ENCODE peak calls at places on chromosomes 7 and 10, in four cellular contexts. One of them, this sample, is unnamed.

GRCh38 chr10:101029520-101030309 is 1.2 kb downstream of the PDZD7 start:
- DNase-seq in spleen: no peak
- DNase-seq in left ventricle myocardium inferior: no peak
- DNase-seq in Caco-2: no peak
- DNase-seq in this sample: no peak

GRCh38 chr10:23412223-23412622 is 26.7 kb upstream of the OTUD1 start:
- DNase-seq in Caco-2: no peak
- DNase-seq in left ventricle myocardium inferior: no peak
- DNase-seq in spleen: no peak
- DNase-seq in this sample: no peak

GRCh38 chr7:116259821-116260440 is 49.6 kb downstream of the TES start:
- DNase-seq in left ventricle myocardium inferior: no peak
- DNase-seq in spleen: no peak
- DNase-seq in Caco-2: no peak
- DNase-seq in this sample: no peak

GRCh38 chr10:7484456-7485266 is 73.8 kb upstream of the SFMBT2 start:
- DNase-seq in left ventricle myocardium inferior: no peak
- DNase-seq in spleen: no peak
- DNase-seq in Caco-2: no peak
- DNase-seq in this sample: no peak

GRCh38 chr10:87657370-87657769 is 2.3 kb upstream of the PAPSS2 start:
- DNase-seq in left ventricle myocardium inferior: no peak
- DNase-seq in spleen: no peak
- DNase-seq in Caco-2: no peak
- DNase-seq in this sample: no peak

GRCh38 chr7:46494026-46494425 is 573.0 kb upstream of the IGFBP3 start:
- DNase-seq in Caco-2: no peak
- DNase-seq in spleen: no peak
- DNase-seq in left ventricle myocardium inferior: no peak
- DNase-seq in this sample: no peak

GRCh38 chr10:19832624-19833507 is 16.6 kb downstream of the PLXDC2 start:
- DNase-seq in left ventricle myocardium inferior: no peak
- DNase-seq in spleen: no peak
- DNase-seq in Caco-2: no peak
- DNase-seq in this sample: no peak

GRCh38 chr7:124515431-124515830 is 250.2 kb downstream of the GPR37 start:
- DNase-seq in left ventricle myocardium inferior: no peak
- DNase-seq in spleen: no peak
- DNase-seq in Caco-2: no peak
- DNase-seq in this sample: no peak

GRCh38 chr7:41459623-41460256 is 243.2 kb downstream of the INHBA start:
- DNase-seq in spleen: no peak
- DNase-seq in Caco-2: no peak
- DNase-seq in left ventricle myocardium inferior: no peak
- DNase-seq in this sample: no peak

GRCh38 chr7:41459183-41459582 is 243.7 kb downstream of the INHBA start:
- DNase-seq in Caco-2: no peak
- DNase-seq in left ventricle myocardium inferior: no peak
- DNase-seq in spleen: no peak
- DNase-seq in this sample: no peak

GRCh38 chr7:41463770-41464470 is 239.0 kb downstream of the INHBA start:
- DNase-seq in left ventricle myocardium inferior: no peak
- DNase-seq in spleen: no peak
- DNase-seq in Caco-2: no peak
- DNase-seq in this sample: no peak

DNA sequence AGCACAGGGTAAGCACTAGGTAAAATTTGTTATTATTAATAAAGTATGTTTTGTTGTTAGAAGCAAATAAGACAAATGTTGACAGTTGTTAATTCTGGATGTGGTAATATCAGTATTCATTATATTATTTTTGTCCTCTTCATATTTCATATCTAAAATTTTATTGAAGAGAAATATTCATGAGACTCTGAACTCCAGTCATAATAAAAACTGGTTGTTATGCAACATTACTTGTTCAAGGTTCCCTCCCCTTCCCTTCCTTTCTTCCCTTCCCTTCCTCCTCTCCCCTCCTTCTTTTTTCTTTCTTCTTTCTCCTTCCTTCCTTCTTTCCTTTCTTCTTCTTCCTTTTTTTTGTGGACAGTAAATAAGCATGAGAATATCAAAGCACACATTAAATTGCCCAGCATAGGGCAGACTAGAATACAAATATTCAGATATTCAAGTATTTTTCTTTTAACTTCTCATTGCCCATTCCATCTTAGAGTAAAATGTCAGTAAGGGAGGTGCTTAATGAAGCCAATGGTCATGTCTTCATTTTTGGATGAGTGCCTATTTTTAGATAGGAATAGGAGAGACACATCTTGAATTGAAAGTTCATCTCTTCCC is 245.0 kb downstream of the INHBA start:
- DNase-seq in Caco-2: no peak
- DNase-seq in left ventricle myocardium inferior: no peak
- DNase-seq in spleen: no peak
- DNase-seq in this sample: no peak
- H3K4me3 ChIP-seq in Caco-2: no peak
- H3K4me3 ChIP-seq in left ventricle myocardium inferior: no peak
- H3K4me3 ChIP-seq in spleen: no peak
- H3K4me3 ChIP-seq in this sample: no peak

GRCh38 chr7:1809601-1810258 is 139.7 kb downstream of the ELFN1 start:
- DNase-seq in Caco-2: no peak
- DNase-seq in spleen: peak
- DNase-seq in left ventricle myocardium inferior: no peak
- DNase-seq in this sample: no peak
- TF ChIP-seq CTCF in Caco-2: no peak
- TF ChIP-seq CTCF in spleen: no peak
- TF ChIP-seq CTCF in left ventricle myocardium inferior: no peak
- TF ChIP-seq CTCF in this sample: no peak

DNA sequence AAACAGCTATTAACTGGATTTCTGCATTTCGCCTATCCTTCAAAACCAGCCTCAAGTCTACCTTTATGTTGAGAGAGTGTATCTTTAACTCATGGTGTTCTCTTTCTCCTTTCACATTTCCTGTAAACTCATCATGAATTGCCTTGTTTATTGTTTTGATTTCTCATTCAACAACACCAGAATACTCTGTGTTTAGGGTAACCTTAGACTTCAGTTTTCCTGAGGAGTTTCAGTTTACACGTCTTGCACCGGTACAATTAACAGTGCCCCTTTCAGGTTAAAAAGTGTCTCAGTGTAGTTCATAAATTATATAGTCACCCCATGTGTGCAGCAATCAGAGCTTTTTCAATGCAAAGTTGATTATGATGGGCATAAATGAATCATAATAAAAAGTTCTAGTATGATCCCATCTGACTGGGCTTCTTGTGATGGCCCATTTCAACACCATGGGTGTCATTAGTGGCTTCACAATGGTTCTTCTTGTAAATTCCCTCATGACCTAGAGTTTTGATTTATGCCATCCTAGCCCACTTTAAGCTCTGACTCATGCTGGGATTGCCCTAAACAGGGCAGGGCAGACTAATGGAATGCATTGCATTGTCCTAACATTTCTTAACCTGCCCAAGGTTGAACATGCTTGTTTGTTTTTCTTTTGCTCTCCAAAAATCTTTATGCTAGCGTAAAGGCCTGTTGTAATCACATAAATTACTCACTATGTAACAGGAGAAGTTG is 22.0 kb downstream of the ITGB8 start:
- DNase-seq in spleen: no peak
- DNase-seq in left ventricle myocardium inferior: no peak
- DNase-seq in Caco-2: peak
- DNase-seq in this sample: peak
- H3K4me3 ChIP-seq in spleen: no peak
- H3K4me3 ChIP-seq in left ventricle myocardium inferior: no peak
- H3K4me3 ChIP-seq in Caco-2: no peak
- H3K4me3 ChIP-seq in this sample: no peak

GRCh38 chr10:47288916-47289495 is 11.0 kb upstream of the GDF10 start:
- DNase-seq in left ventricle myocardium inferior: no peak
- DNase-seq in Caco-2: no peak
- DNase-seq in spleen: peak
- DNase-seq in this sample: no peak
- TF ChIP-seq CTCF in left ventricle myocardium inferior: no peak
- TF ChIP-seq CTCF in Caco-2: no peak
- TF ChIP-seq CTCF in spleen: no peak
- TF ChIP-seq CTCF in this sample: no peak

This sample was measured in astrocyte of the cerebellum.